ENCODE peak calls at places on chromosomes 13 and 19, in four cellular contexts. One of them, this sample, is unnamed. For H3K27me3 and H3K9me3, the result is how much of the 10 kb centered on the place peaks cover.

GRCh38 chr13:67048084-67048792 is 181.9 kb downstream of the PCDH9 start:
- DNase-seq in CD8-positive, alpha-beta T cell: no peak
- DNase-seq in stomach: no peak
- DNase-seq in CD8-positive, alpha-beta memory T cell: no peak
- DNase-seq in this sample: no peak

GRCh38 chr19:46602392-46603194 is 1.5 kb downstream of the CALM3 start:
- DNase-seq in stomach: no peak
- DNase-seq in CD8-positive, alpha-beta T cell: no peak
- DNase-seq in CD8-positive, alpha-beta memory T cell: peak
- DNase-seq in this sample: no peak

GRCh38 chr19:55258476-55258827 is 365 bp downstream of the PPP6R1 start:
- DNase-seq in stomach: no peak
- DNase-seq in CD8-positive, alpha-beta T cell: no peak
- DNase-seq in CD8-positive, alpha-beta memory T cell: peak
- DNase-seq in this sample: peak

GRCh38 chr19:55578761-55579747 is 1.6 kb downstream of the ZNF579 start:
- DNase-seq in stomach: no peak
- DNase-seq in CD8-positive, alpha-beta T cell: no peak
- DNase-seq in CD8-positive, alpha-beta memory T cell: no peak
- DNase-seq in this sample: no peak

GRCh38 chr19:38862321-38863059 is 12.7 kb upstream of the HNRNPL start:
- DNase-seq in stomach: no peak
- DNase-seq in CD8-positive, alpha-beta T cell: no peak
- DNase-seq in CD8-positive, alpha-beta memory T cell: no peak
- DNase-seq in this sample: no peak

GRCh38 chr13:85028035-85028434 is 771.2 kb downstream of the SLITRK6 start:
- DNase-seq in CD8-positive, alpha-beta T cell: no peak
- DNase-seq in stomach: no peak
- DNase-seq in CD8-positive, alpha-beta memory T cell: no peak
- DNase-seq in this sample: no peak

GRCh38 chr13:93882086-93882651 is 597.3 kb downstream of the DCT start:
- DNase-seq in CD8-positive, alpha-beta T cell: no peak
- DNase-seq in stomach: no peak
- DNase-seq in CD8-positive, alpha-beta memory T cell: no peak
- DNase-seq in this sample: peak

GRCh38 chr13:69109891-69110525 is 997.6 kb upstream of the ATXN8OS start:
- DNase-seq in CD8-positive, alpha-beta T cell: no peak
- DNase-seq in stomach: no peak
- DNase-seq in CD8-positive, alpha-beta memory T cell: no peak
- DNase-seq in this sample: no peak

GRCh38 chr19:2053601-2054389 is 2.8 kb upstream of the MKNK2 start:
- DNase-seq in CD8-positive, alpha-beta memory T cell: no peak
- DNase-seq in stomach: peak
- DNase-seq in CD8-positive, alpha-beta T cell: no peak
- DNase-seq in this sample: peak

GRCh38 chr13:106649495-106649894 is 81.6 kb upstream of the ARGLU1 start:
- DNase-seq in CD8-positive, alpha-beta T cell: no peak
- DNase-seq in stomach: peak
- DNase-seq in CD8-positive, alpha-beta memory T cell: no peak
- DNase-seq in this sample: peak
- H3K27me3 ChIP-seq in CD8-positive, alpha-beta T cell: under half
- H3K27me3 ChIP-seq in stomach: under half
- H3K27me3 ChIP-seq in CD8-positive, alpha-beta memory T cell: under half
- H3K27me3 ChIP-seq in this sample: under half

GRCh38 chr13:29428992-29429315 is 166.5 kb downstream of the SLC7A1 start:
- DNase-seq in CD8-positive, alpha-beta memory T cell: no peak
- DNase-seq in stomach: no peak
- DNase-seq in CD8-positive, alpha-beta T cell: no peak
- DNase-seq in this sample: no peak
- H3K4me3 ChIP-seq in CD8-positive, alpha-beta memory T cell: no peak
- H3K4me3 ChIP-seq in stomach: peak
- H3K4me3 ChIP-seq in CD8-positive, alpha-beta T cell: no peak
- H3K4me3 ChIP-seq in this sample: no peak

DNA sequence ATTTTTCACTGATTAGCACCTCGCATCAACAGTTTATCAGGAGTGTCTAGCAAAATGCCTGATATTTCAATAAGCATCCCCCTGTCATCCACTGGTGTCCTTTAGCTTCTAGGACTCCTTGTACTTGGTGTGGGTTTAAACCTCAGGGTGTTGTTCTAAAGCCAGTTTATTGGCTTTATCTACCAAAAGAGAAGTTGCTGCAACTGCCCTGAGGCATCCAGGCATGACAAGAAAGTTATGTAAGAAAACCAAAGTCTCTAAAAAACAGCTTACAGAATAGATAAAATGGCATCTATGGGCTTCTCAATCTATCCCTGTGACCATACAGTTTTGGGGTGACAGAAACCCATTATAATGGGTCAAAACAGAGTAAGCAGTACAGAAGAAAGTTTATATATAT is 120.3 kb upstream of the ZNF91 start:
- DNase-seq in stomach: no peak
- DNase-seq in CD8-positive, alpha-beta memory T cell: no peak
- DNase-seq in CD8-positive, alpha-beta T cell: no peak
- DNase-seq in this sample: no peak
- H3K9me3 ChIP-seq in stomach: under half
- H3K9me3 ChIP-seq in CD8-positive, alpha-beta memory T cell: under half
- H3K9me3 ChIP-seq in CD8-positive, alpha-beta T cell: under half
- H3K9me3 ChIP-seq in this sample: under half

GRCh38 chr19:45324349-45324907 is 1.8 kb upstream of the CKM start:
- DNase-seq in CD8-positive, alpha-beta memory T cell: no peak
- DNase-seq in stomach: no peak
- DNase-seq in CD8-positive, alpha-beta T cell: no peak
- DNase-seq in this sample: no peak

GRCh38 chr19:45322311-45322710 is 364 bp downstream of the CKM start:
- DNase-seq in stomach: no peak
- DNase-seq in CD8-positive, alpha-beta memory T cell: no peak
- DNase-seq in CD8-positive, alpha-beta T cell: no peak
- DNase-seq in this sample: no peak

GRCh38 chr19:45322744-45323281 is at the start of gene CKM:
- DNase-seq in CD8-positive, alpha-beta memory T cell: no peak
- DNase-seq in CD8-positive, alpha-beta T cell: no peak
- DNase-seq in stomach: no peak
- DNase-seq in this sample: no peak

GRCh38 chr19:45321848-45322247 is 827 bp downstream of the CKM start:
- DNase-seq in stomach: no peak
- DNase-seq in CD8-positive, alpha-beta T cell: no peak
- DNase-seq in CD8-positive, alpha-beta memory T cell: no peak
- DNase-seq in this sample: no peak

DNA sequence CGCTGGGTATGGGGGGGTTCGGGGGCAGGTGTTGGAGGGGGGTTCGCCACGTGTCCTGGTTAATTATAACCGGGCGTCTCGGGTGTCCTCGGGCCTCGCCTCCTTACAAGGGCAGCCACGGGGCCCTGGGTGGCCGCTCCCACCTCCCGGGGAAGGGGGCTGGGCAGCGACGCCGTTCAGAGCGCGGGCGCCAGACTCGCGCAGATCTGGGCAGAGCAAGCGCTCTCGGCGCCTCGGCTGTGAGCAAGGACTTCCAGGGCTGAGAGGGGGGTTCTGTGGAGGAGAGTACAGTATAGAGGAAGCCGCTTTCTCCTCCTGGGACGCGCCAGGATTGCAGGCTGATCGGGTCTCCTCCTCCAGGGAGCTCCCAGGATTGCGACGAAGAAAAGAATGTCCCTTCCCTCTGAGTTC is 1.0 kb upstream of the CKM start:
- DNase-seq in stomach: peak
- DNase-seq in CD8-positive, alpha-beta T cell: no peak
- DNase-seq in CD8-positive, alpha-beta memory T cell: no peak
- DNase-seq in this sample: no peak
- H3K27me3 ChIP-seq in stomach: under half
- H3K27me3 ChIP-seq in CD8-positive, alpha-beta T cell: under half
- H3K27me3 ChIP-seq in CD8-positive, alpha-beta memory T cell: under half
- H3K27me3 ChIP-seq in this sample: under half